ENCODE peak calls at places on chromosome X, in five cellular contexts. T is dorsolateral prefrontal cortex, Z is fibroblast of lung, L is tibial artery, Q is PC-3. V is an unnamed sample. For H3K27me3, the result is how much of the 10 kb centered on the place peaks cover.

GRCh38 chrX:12997898-12998687 is 23.2 kb downstream of the TMSB4X start:
- DNase-seq in Q (no peak), T (peak), Z (no peak), L (no peak), V (no peak)

GRCh38 chrX:53287493-53288138 is 6.2 kb upstream of the IQSEC2 start:
- DNase-seq in L (peak), Z (peak), Q (peak), T (peak), V (no peak)

GRCh38 chrX:130676861-130677260 is 226.1 kb downstream of the ENOX2 start:
- DNase-seq in Q (peak), T (no peak), L (no peak), Z (no peak), V (no peak)

GRCh38 chrX:76862509-76862908 is 435.0 kb downstream of the MAGEE1 start:
- DNase-seq in T (no peak), L (no peak), Q (no peak), Z (no peak), V (no peak)

GRCh38 chrX:63275127-63275526 is 76.0 kb downstream of the SPIN4 start:
- DNase-seq in Z (no peak), Q (peak), L (no peak), T (no peak), V (no peak)

GRCh38 chrX:2430265-2430825 is 70.4 kb downstream of the DHRSX start:
- DNase-seq in T (no peak), L (no peak), Z (peak), Q (peak), V (no peak)

GRCh38 chrX:123219916-123220315 is 35.8 kb downstream of the GRIA3 start:
- DNase-seq in L (no peak), T (no peak), Z (no peak), Q (no peak), V (no peak)

GRCh38 chrX:46686003-46686645 is 72.8 kb downstream of the SLC9A7 start:
- DNase-seq in T (peak), L (no peak), Q (peak), Z (peak), V (no peak)

DNA sequence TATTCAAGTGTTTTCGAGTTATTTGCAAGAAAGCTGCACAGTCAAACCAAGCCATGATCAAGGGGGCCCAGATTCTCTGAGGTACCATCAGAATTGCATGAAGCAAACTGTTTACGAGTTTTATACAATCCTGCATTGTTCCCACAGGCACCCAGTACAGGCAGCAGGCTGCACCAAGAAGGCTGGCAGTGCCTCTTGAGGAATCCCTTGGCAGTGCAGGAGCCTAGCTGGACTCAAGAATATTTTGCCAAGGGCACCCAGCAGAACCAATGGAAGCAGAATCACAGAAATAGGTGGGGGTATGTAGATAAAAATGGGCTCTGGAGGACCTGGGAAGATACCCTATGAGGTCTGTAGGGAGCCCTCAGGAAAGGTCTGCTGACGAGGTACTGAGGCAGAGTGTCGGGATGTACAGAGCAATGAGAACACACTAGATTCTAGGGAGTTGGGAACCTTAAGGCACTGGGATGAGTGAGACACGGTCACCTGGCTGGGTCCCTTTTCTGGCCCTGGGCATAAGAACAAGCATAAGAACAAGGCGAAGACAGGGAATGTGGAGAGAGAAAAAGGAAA is 2.5 kb upstream of the PLP1 start:
- DNase-seq in Z (peak), T (peak), Q (peak), L (no peak), V (no peak)
- TF ChIP-seq CTCF in Z (peak), T (peak), Q (peak), L (peak), V (peak)

GRCh38 chrX:19670854-19671620 is 155.7 kb upstream of the MAP3K15 start:
- DNase-seq in L (no peak), Q (peak), T (peak), Z (peak), V (peak)

GRCh38 chrX:19673334-19674040 is 158.2 kb upstream of the MAP3K15 start:
- DNase-seq in Q (peak), Z (peak), T (peak), L (peak), V (peak)

GRCh38 chrX:19672211-19672814 is 157.0 kb upstream of the MAP3K15 start:
- DNase-seq in Q (no peak), T (no peak), L (no peak), Z (no peak), V (no peak)

GRCh38 chrX:19666950-19667349 is 151.6 kb upstream of the MAP3K15 start:
- DNase-seq in L (no peak), Z (no peak), Q (no peak), T (no peak), V (no peak)

GRCh38 chrX:19670321-19670750 is 155.0 kb upstream of the MAP3K15 start:
- DNase-seq in Z (peak), Q (peak), L (no peak), T (no peak), V (peak)
- H3K27ac ChIP-seq in Z (peak), Q (peak), L (no peak), T (peak), V (peak)

GRCh38 chrX:87045352-87045751 is 472.2 kb upstream of the KLHL4 start:
- DNase-seq in L (no peak), T (no peak), Q (no peak), Z (no peak), V (no peak)

GRCh38 chrX:87049567-87049966 is 468.0 kb upstream of the KLHL4 start:
- DNase-seq in L (no peak), T (no peak), Q (no peak), Z (no peak), V (no peak)
- H3K27me3 ChIP-seq in L (under half), T (half or more), Q (under half), Z (under half), V (under half)

DNA sequence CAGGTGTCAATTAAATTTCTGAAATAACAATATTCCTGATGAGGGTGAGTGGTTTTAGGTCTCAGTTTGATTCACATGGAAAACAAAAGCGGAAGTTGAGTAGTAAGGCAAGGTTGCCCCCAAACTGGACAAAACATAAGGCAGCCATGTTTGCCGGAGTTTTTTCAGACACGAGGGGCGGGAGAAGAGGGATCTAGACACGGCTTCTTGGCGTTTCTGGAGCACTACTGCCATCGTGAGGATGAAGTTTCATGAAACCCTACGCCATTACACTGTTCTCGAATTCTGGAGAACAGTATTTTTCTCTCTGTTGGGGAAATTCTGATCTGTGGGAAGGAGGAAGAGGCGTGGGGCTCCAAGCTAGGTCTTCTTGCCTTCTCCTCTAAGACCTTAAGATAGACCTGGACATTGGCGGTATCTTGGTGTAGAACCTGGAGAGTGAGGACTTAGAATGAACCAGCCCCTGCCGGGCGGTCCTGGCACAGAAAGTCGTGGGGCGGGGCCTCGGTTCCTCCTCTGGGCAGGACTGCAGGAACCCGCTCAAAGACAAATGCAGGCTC is 160.3 kb downstream of the OR13H1 start:
- DNase-seq in T (peak), L (no peak), Z (no peak), Q (peak), V (no peak)
- TF ChIP-seq CTCF in T (peak), L (no peak), Z (no peak), Q (no peak), V (no peak)

DNA sequence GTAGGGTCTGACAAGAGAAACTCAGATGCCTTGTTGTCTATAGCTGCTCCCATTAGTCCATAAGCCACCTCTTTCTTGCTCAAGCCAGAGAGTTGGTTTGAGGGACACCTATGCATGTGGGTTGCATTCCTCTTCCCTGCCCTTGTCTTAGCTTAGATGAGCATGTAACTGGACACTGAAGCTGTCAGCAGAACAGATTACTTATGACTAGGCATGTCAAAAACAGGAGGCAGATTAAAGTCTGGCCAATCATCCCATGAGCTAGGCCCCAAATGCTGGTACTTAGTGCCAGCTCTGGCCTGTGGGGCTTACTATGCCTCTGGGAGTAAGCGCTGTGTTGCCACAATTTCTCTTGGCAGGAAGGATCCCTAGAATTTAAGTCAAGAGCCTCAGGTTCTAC is 215.2 kb downstream of the AR start:
- DNase-seq in Z (no peak), L (no peak), Q (no peak), T (no peak), V (no peak)
- H3K27ac ChIP-seq in Z (no peak), L (no peak), Q (no peak), T (no peak), V (no peak)

GRCh38 chrX:43148305-43148704 is 370.3 kb upstream of the PPP1R2C start:
- DNase-seq in L (no peak), Q (no peak), Z (no peak), T (no peak), V (no peak)
- H3K27me3 ChIP-seq in L (under half), Q (under half), Z (under half), T (half or more), V (under half)

GRCh38 chrX:117985241-117985640 is 131.4 kb downstream of the KLHL13 start:
- DNase-seq in Q (peak), L (no peak), Z (peak), T (no peak), V (no peak)
- TF ChIP-seq CTCF in Q (peak), L (no peak), Z (no peak), T (no peak), V (peak)

GRCh38 chrX:134251241-134251640 is 14.3 kb downstream of the CCDC160 start:
- DNase-seq in Z (no peak), L (no peak), Q (no peak), T (peak), V (no peak)
- H3K27ac ChIP-seq in Z (no peak), L (no peak), Q (no peak), T (peak), V (no peak)